ENCODE peak calls at places on chromosomes 16 and 17, in eight cellular contexts. L is H1, H is tibial nerve, B is body of pancreas, Q is stomach, I is sigmoid colon, U is lower leg skin, G is prostate gland. Z is an unnamed sample.
A peak's percentile ranks its signal among the peaks of the same experiment; 100 is the strongest.

GRCh38 chr17:37813753-37814152 is 68.9 kb upstream of the HNF1B start:
- DNase-seq in L (no peak), H (no peak), B (no peak), Q (no peak), I (no peak), U (no peak), G (no peak), Z (no peak)

GRCh38 chr17:55314784-55315491 is 50.2 kb downstream of the HLF start:
- DNase-seq in L (no peak), H (no peak), B (no peak), Q (no peak), I (no peak), U (no peak), G (no peak), Z (no peak)

GRCh38 chr17:27674335-27674734 is 43.3 kb downstream of the LGALS9 start:
- DNase-seq in L (no peak), H (no peak), B (no peak), Q (no peak), I (no peak), U (no peak), G (no peak), Z (peak; percentile 70)

GRCh38 chr17:32516450-32516849 is 29.7 kb downstream of the CDK5R1 start:
- DNase-seq in L (no peak), H (no peak), B (no peak), Q (no peak), I (peak; percentile 18), U (no peak), G (no peak), Z (no peak)

GRCh38 chr17:81509687-81510523 is 2.7 kb downstream of the ACTG1 start:
- DNase-seq in L (no peak), H (no peak), B (no peak), Q (no peak), I (no peak), U (no peak), G (no peak), Z (no peak)

GRCh38 chr16:7363397-7364053 is 30.9 kb downstream of the RBFOX1 start:
- DNase-seq in L (no peak), H (no peak), B (no peak), Q (peak; percentile 33), I (no peak), U (no peak), G (no peak), Z (no peak)

GRCh38 chr16:85279874-85280545 is 167.7 kb upstream of the CIBAR2 start:
- DNase-seq in L (no peak), H (peak; percentile 41), B (peak; percentile 57), Q (no peak), I (peak; percentile 76), U (no peak), G (no peak), Z (no peak)

GRCh38 chr17:27559506-27559931 is 71.5 kb upstream of the LGALS9 start:
- DNase-seq in L (no peak), H (no peak), B (no peak), Q (no peak), I (no peak), U (no peak), G (no peak), Z (no peak)

GRCh38 chr17:82477934-82478333 is 19.4 kb downstream of the NARF start:
- DNase-seq in L (no peak), H (no peak), B (no peak), Q (no peak), I (no peak), U (no peak), G (no peak), Z (no peak)

GRCh38 chr16:57955572-57955971 is 15.4 kb downstream of the CNGB1 start:
- DNase-seq in L (no peak), H (no peak), B (peak; percentile 83), Q (peak; percentile 82), I (no peak), U (no peak), G (peak; percentile 45), Z (no peak)

GRCh38 chr16:64627781-64628180 is 494.1 kb downstream of the CDH11 start:
- DNase-seq in L (no peak), H (no peak), B (no peak), Q (no peak), I (no peak), U (no peak), G (no peak), Z (no peak)

GRCh38 chr16:64629622-64630021 is 492.2 kb downstream of the CDH11 start:
- DNase-seq in L (no peak), H (no peak), B (no peak), Q (no peak), I (no peak), U (no peak), G (no peak), Z (no peak)

GRCh38 chr16:64621616-64622015 is 500.2 kb downstream of the CDH11 start:
- DNase-seq in L (no peak), H (no peak), B (no peak), Q (no peak), I (no peak), U (no peak), G (no peak), Z (no peak)

GRCh38 chr16:64626771-64627170 is 495.1 kb downstream of the CDH11 start:
- DNase-seq in L (no peak), H (no peak), B (no peak), Q (no peak), I (no peak), U (no peak), G (no peak), Z (no peak)

GRCh38 chr16:64627288-64627687 is 494.6 kb downstream of the CDH11 start:
- DNase-seq in L (no peak), H (no peak), B (no peak), Q (no peak), I (no peak), U (no peak), G (no peak), Z (no peak)
- TF ChIP-seq CTCF in L (peak; percentile 35), H (no peak), B (no peak), Q (no peak), I (no peak), U (no peak), G (no peak), Z (no peak)

GRCh38 chr16:66935319-66936011 is at the start of gene CES2:
- DNase-seq in L (no peak), H (no peak), B (peak; percentile 79), Q (peak; percentile 86), I (no peak), U (peak; percentile 52), G (peak; percentile 73), Z (no peak)
- TF ChIP-seq POLR2A in L (no peak), H (no peak), B (peak; percentile 45), Q (no peak), I (no peak), U (no peak), G (peak; percentile 64), Z (no peak)

DNA sequence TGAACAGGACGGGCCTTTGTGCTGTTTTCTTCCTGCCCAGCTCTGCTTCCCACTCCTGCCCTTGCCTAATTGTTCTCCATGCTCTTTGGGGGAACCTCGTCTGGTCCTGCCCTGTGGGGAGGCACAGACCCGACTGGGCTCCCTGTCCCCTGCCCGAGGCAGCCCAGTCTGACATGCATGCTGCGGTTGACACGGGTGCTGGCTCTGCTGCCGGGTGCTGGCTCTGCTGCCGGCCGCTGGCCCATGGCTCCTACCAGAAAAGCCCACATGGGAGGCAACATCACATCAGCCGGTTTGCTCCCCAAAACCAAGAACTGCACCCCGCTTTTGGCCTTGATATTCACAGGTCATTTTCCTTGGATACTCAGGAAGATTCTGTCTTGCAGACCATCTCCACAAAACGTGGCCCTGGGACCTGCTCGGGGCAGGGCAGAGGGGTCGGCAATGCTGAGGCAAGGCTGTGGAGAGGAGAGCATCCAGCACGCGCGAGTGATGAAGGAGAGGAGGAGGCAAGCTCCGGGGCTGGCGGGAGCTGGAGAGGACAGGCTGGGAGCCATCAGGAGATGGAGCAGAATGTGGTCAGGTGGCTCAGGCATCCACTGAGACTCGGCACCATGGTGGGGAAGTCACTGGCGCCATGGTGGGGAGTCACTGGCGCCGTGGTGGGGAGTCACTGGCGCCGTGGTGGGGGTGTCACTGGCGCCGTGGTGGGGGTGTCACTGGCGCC is 31.6 kb downstream of the RBFOX3 start:
- DNase-seq in L (no peak), H (no peak), B (no peak), Q (no peak), I (no peak), U (no peak), G (no peak), Z (no peak)
- TF ChIP-seq CTCF in L (no peak), H (no peak), B (no peak), Q (no peak), I (no peak), U (no peak), G (no peak), Z (no peak)

GRCh38 chr16:68770671-68771070 is 33.6 kb downstream of the CDH1 start:
- DNase-seq in L (no peak), H (no peak), B (no peak), Q (no peak), I (no peak), U (no peak), G (no peak), Z (no peak)
- TF ChIP-seq POLR2A in L (no peak), H (no peak), B (no peak), Q (no peak), I (no peak), U (no peak), G (no peak), Z (no peak)

GRCh38 chr17:45246861-45247428 is 14.9 kb downstream of the SPATA32 start:
- DNase-seq in L (no peak), H (no peak), B (no peak), Q (no peak), I (no peak), U (no peak), G (no peak), Z (no peak)
- TF ChIP-seq CTCF in L (peak; percentile 85), H (no peak), B (no peak), Q (no peak), I (peak; percentile 32), U (no peak), G (peak; percentile 53), Z (no peak)